ENCODE peak calls at places on chromosomes 13 and 19, in four cellular contexts. One of them, this sample, is unnamed.

GRCh38 chr19:5491565-5491964 is 36.3 kb downstream of the ZNRF4 start:
- DNase-seq in midbrain: no peak
- DNase-seq in HepG2: no peak
- DNase-seq in nephron progenitor cell: no peak
- DNase-seq in this sample: no peak

GRCh38 chr13:92804346-92804745 is 422.3 kb upstream of the GPC6 start:
- DNase-seq in midbrain: no peak
- DNase-seq in HepG2: no peak
- DNase-seq in nephron progenitor cell: no peak
- DNase-seq in this sample: no peak

GRCh38 chr13:113122571-113123225 is at the start of gene F10:
- DNase-seq in midbrain: no peak
- DNase-seq in HepG2: peak
- DNase-seq in nephron progenitor cell: peak
- DNase-seq in this sample: peak

GRCh38 chr13:29771247-29771646 is 79.2 kb downstream of the UBL3 start:
- DNase-seq in midbrain: peak
- DNase-seq in HepG2: peak
- DNase-seq in nephron progenitor cell: no peak
- DNase-seq in this sample: no peak

GRCh38 chr13:32647926-32648325 is 61.7 kb downstream of the PDS5B start:
- DNase-seq in midbrain: no peak
- DNase-seq in HepG2: no peak
- DNase-seq in nephron progenitor cell: no peak
- DNase-seq in this sample: no peak

GRCh38 chr13:97502192-97502591 is 68.2 kb downstream of the RAP2A start:
- DNase-seq in midbrain: peak
- DNase-seq in HepG2: no peak
- DNase-seq in nephron progenitor cell: no peak
- DNase-seq in this sample: no peak

GRCh38 chr13:111662451-111662850 is 342.0 kb downstream of the TEX29 start:
- DNase-seq in midbrain: no peak
- DNase-seq in HepG2: no peak
- DNase-seq in nephron progenitor cell: no peak
- DNase-seq in this sample: no peak

GRCh38 chr13:66660013-66660804 is 569.9 kb downstream of the PCDH9 start:
- DNase-seq in midbrain: no peak
- DNase-seq in HepG2: no peak
- DNase-seq in nephron progenitor cell: no peak
- DNase-seq in this sample: no peak

GRCh38 chr19:588758-589692 is 656 bp upstream of the HCN2 start:
- DNase-seq in midbrain: no peak
- DNase-seq in HepG2: no peak
- DNase-seq in nephron progenitor cell: peak
- DNase-seq in this sample: no peak

GRCh38 chr13:24627090-24627714 is 53.0 kb upstream of the ATP12A start:
- DNase-seq in midbrain: no peak
- DNase-seq in HepG2: peak
- DNase-seq in nephron progenitor cell: peak
- DNase-seq in this sample: no peak

GRCh38 chr19:11092181-11092538 is 2.9 kb downstream of the LDLR start:
- DNase-seq in midbrain: peak
- DNase-seq in HepG2: peak
- DNase-seq in nephron progenitor cell: no peak
- DNase-seq in this sample: no peak

GRCh38 chr13:40139896-40140520 is 484.5 kb downstream of the COG6 start:
- DNase-seq in midbrain: no peak
- DNase-seq in HepG2: no peak
- DNase-seq in nephron progenitor cell: no peak
- DNase-seq in this sample: no peak

GRCh38 chr19:55544776-55545439 is 435 bp downstream of the SBK3 start:
- DNase-seq in midbrain: no peak
- DNase-seq in HepG2: peak
- DNase-seq in nephron progenitor cell: no peak
- DNase-seq in this sample: no peak